ENCODE peak calls at places on chromosome 12, in six cellular contexts. I, V, B, O, W and A are unnamed samples.

GRCh38 chr12:110224379-110225304 is 56.4 kb upstream of the ATP2A2 start:
- DNase-seq in I (no peak), V (peak), B (peak), O (peak), W (no peak), A (no peak)

GRCh38 chr12:32549675-32550079 is 129.4 kb upstream of the DNM1L start:
- DNase-seq in W (no peak), O (no peak), V (no peak), B (peak), I (no peak), A (peak)

GRCh38 chr12:121974026-121974985 is 47.4 kb upstream of the BCL7A start:
- DNase-seq in V (no peak), O (no peak), I (no peak), W (peak), B (peak), A (no peak)

GRCh38 chr12:7241404-7242005 is 52.0 kb downstream of the PEX5 start:
- DNase-seq in B (peak), W (no peak), V (peak), I (no peak), O (peak), A (no peak)

GRCh38 chr12:101616027-101616494 is 21.3 kb downstream of the MYBPC1 start:
- DNase-seq in I (no peak), W (no peak), V (no peak), B (no peak), O (peak), A (no peak)

GRCh38 chr12:68159681-68160304 is at the start of gene IFNG:
- DNase-seq in O (no peak), W (no peak), B (no peak), I (no peak), V (no peak), A (no peak)

GRCh38 chr12:25558566-25558965 is 5.5 kb upstream of the LMNTD1 start:
- DNase-seq in V (no peak), B (peak), I (no peak), W (no peak), O (peak), A (no peak)

GRCh38 chr12:57243521-57244305 is 7.3 kb downstream of the STAC3 start:
- DNase-seq in I (peak), O (peak), B (no peak), V (no peak), W (peak), A (peak)

GRCh38 chr12:102031852-102032251 is 29.9 kb downstream of the WASHC3 start:
- DNase-seq in B (no peak), O (no peak), V (no peak), W (no peak), I (no peak), A (no peak)

GRCh38 chr12:18723752-18724151 is 14.1 kb downstream of the PLCZ1 start:
- DNase-seq in V (peak), B (peak), I (no peak), W (no peak), O (peak), A (no peak)

GRCh38 chr12:121814429-121815119 is 10.8 kb downstream of the SETD1B start:
- DNase-seq in B (no peak), W (no peak), I (no peak), V (no peak), O (no peak), A (no peak)

GRCh38 chr12:71780207-71780822 is 25.7 kb downstream of the RAB21 start:
- DNase-seq in V (no peak), I (peak), B (no peak), O (peak), W (peak), A (peak)

GRCh38 chr12:77974643-77975042 is 143.9 kb downstream of the NAV3 start:
- DNase-seq in B (no peak), W (no peak), I (no peak), O (no peak), V (no peak), A (no peak)

GRCh38 chr12:53223391-53224267 is 8.4 kb downstream of the RARG start:
- DNase-seq in B (peak), I (no peak), O (peak), V (no peak), W (no peak), A (no peak)

GRCh38 chr12:106679576-106679975 is 94.9 kb upstream of the RIC8B start:
- DNase-seq in O (no peak), W (no peak), V (no peak), B (no peak), I (no peak), A (no peak)

GRCh38 chr12:75868501-75868900 is 163.1 kb downstream of the PHLDA1 start:
- DNase-seq in O (no peak), I (no peak), V (no peak), W (no peak), B (peak), A (no peak)

GRCh38 chr12:26319511-26319910 is 124.1 kb downstream of the SSPN start:
- DNase-seq in W (no peak), I (no peak), V (no peak), O (peak), B (peak), A (no peak)

GRCh38 chr12:123671876-123672275 is 963 bp downstream of the TCTN2 start:
- DNase-seq in V (no peak), W (no peak), I (no peak), B (peak), O (no peak), A (no peak)

GRCh38 chr12:109462868-109463692 is 14.0 kb downstream of the KCTD10 start:
- DNase-seq in W (no peak), I (no peak), O (peak), V (peak), B (peak), A (no peak)

GRCh38 chr12:114625294-114625851 is 58.6 kb downstream of the TBX3 start:
- DNase-seq in V (peak), O (peak), W (no peak), I (peak), B (peak), A (peak)

GRCh38 chr12:107134558-107134957 is 41.2 kb upstream of the CRY1 start:
- DNase-seq in B (no peak), I (no peak), W (no peak), O (no peak), V (peak), A (no peak)

GRCh38 chr12:95118138-95118787 is 44.8 kb upstream of the NR2C1 start:
- DNase-seq in V (no peak), B (peak), O (peak), I (no peak), W (no peak), A (no peak)

GRCh38 chr12:47189753-47190152 is 110.0 kb upstream of the AMIGO2 start:
- DNase-seq in B (no peak), W (no peak), V (no peak), O (no peak), I (no peak), A (no peak)

GRCh38 chr12:121513464-121514183 is 67.2 kb downstream of the KDM2B start:
- DNase-seq in B (no peak), O (no peak), V (no peak), I (peak), W (peak), A (peak)

GRCh38 chr12:99809921-99810320 is 162.4 kb downstream of the GARIN6 start:
- DNase-seq in W (no peak), B (no peak), V (no peak), O (no peak), I (no peak), A (no peak)

GRCh38 chr12:99806304-99806703 is 158.8 kb downstream of the GARIN6 start:
- DNase-seq in O (no peak), V (no peak), I (no peak), W (no peak), B (no peak), A (no peak)

DNA sequence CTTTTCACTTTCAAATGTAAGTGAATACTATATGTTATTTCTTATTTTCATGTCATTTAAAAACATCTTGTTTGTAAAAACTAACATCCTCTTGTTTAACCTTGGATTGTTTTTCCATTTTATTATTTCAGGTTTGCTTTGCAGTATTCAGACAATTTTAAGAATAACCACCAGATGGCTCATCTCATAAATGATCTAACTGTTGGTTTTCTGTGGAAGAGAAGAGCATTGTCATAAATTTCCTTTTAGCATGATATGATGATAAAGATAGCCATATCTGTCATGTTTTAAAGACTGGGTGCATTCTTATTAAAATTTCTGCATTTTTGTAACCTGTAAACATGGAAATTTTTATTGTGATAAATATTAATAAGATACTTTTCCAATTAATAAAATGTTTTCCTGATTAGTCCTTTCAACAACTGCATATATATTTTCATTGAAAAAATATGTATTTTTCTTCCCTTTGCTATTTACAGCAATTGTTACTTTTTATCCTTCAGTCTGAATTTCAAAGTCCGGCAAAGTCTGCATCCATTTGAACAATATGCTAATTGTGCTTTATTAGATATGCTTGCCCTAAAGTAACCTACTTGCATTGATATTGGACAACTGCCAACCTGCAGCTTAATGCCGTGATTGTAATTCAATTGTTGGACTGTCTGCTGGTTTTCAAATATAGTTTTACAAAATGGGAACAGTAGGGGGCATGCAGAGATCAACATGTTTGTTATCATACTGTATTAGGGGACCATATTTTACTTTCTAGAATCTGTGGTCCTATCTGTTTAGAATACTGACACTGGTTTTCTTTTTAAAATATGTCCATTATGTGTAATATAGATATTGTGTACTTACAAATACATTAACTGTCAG is 163.4 kb downstream of the GARIN6 start:
- DNase-seq in W (no peak), V (no peak), I (no peak), O (peak), B (peak), A (no peak)
- TF ChIP-seq CTCF in W (peak), V (no peak), I (peak), O (peak), B (peak), A (peak)

DNA sequence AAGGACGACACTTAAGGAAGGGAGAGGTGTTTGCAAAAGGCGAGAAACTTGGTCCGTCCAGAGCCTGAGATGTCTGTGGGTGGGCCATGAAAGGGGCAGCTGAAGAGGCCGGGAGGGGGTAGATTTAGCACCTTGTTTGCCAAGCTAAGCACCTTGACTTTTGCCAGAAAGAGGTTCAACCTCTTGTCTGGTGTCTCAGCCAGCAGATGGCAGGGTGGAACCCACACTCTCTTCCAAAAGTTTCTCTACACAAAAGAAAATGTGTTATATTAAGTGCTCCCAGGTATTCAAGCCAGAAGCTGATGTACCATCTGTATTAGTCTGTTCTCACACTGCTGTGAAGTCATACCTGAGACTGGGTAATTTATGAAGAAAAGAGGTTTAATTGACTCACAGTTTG is 69.9 kb downstream of the SUDS3 start:
- DNase-seq in V (no peak), O (no peak), B (no peak), W (no peak), I (no peak), A (no peak)
- TF ChIP-seq CTCF in V (no peak), O (no peak), B (no peak), W (no peak), I (no peak), A (no peak)

DNA sequence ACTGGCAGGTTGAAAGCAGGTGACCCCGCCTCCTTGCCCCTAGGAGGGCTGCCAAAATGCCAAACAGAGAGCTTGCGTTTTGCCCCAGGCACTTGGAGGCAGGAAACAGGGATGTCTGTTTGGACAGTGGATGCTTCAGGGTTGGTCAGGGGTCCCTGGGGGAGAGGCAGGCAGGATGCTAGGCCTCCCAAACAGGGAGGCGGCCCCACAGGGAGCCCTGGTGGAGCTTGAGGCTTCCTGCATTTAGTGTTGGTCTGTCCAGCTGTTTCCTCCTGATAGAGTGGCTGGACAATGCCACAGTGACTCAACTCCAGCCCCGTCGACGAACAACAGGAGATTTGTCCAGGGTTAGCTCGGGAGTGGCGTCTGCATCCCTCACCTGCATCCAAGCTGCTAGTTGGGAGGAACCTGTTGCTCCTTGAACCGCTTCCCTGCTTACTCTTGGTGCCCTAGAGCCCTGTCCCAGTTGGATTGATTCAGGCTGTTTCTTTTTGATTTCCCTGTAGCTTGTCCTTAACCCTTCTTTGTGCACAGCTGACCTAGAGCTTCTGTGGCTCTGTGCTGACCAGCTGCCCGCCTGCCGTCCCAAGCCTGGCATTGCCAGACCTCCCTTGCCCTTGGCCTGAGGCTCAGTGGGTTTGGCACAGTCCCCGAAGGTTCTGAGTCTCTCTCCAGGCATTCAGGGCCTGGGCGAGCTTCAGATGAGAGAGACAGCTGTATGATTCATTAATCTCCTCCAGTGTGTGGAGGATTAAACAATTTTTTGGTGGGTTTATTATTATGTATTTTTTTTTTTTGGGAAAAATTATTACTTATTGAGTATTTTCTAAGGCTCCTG is 45.9 kb downstream of the TSPAN9 start:
- DNase-seq in O (peak), I (no peak), W (no peak), B (peak), V (no peak), A (no peak)
- TF ChIP-seq CTCF in O (no peak), I (no peak), W (no peak), B (no peak), V (no peak), A (no peak)

GRCh38 chr12:66087365-66087943 is 43.1 kb downstream of the LLPH start:
- DNase-seq in O (peak), B (peak), I (peak), V (peak), W (no peak), A (peak)
- TF ChIP-seq CTCF in O (peak), B (peak), I (peak), V (peak), W (peak), A (peak)

GRCh38 chr12:29026419-29026818 is 122.7 kb upstream of the FAR2 start:
- DNase-seq in W (no peak), V (peak), B (peak), I (no peak), O (peak), A (no peak)

GRCh38 chr12:29023436-29024076 is 125.5 kb upstream of the FAR2 start:
- DNase-seq in O (no peak), V (no peak), I (no peak), W (no peak), B (no peak), A (no peak)

GRCh38 chr12:29030006-29030405 is 119.1 kb upstream of the FAR2 start:
- DNase-seq in O (peak), W (no peak), V (no peak), B (no peak), I (no peak), A (no peak)

GRCh38 chr12:29025936-29026335 is 123.1 kb upstream of the FAR2 start:
- DNase-seq in O (no peak), B (no peak), V (no peak), W (no peak), I (no peak), A (no peak)

GRCh38 chr12:29024117-29024516 is 125.0 kb upstream of the FAR2 start:
- DNase-seq in B (no peak), O (no peak), I (no peak), V (no peak), W (no peak), A (no peak)
- TF ChIP-seq CTCF in B (peak), O (peak), I (no peak), V (peak), W (peak), A (peak)

DNA sequence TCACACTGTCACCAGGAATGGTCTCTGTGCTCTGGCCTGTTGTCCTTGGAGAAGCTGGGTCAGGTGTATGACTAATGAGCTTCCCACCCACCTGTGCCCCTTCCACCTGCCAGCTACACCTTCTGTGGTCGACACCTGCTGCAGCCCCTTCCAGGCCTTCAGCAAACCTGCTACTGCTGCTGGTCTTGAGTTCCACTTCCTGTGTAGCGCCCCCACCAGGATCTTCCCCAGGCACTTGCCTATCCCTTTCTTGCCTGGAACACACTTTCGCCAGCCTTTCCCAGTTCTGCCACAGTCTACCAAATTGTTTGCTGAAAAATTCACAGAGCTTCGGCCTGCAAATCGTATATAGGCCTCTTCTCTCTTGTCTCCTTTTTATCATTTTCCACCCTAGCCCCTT is 75.3 kb downstream of the CRACR2A start:
- DNase-seq in O (no peak), B (no peak), W (no peak), I (no peak), V (no peak), A (no peak)
- TF ChIP-seq CTCF in O (no peak), B (no peak), W (no peak), I (no peak), V (peak), A (no peak)

DNA sequence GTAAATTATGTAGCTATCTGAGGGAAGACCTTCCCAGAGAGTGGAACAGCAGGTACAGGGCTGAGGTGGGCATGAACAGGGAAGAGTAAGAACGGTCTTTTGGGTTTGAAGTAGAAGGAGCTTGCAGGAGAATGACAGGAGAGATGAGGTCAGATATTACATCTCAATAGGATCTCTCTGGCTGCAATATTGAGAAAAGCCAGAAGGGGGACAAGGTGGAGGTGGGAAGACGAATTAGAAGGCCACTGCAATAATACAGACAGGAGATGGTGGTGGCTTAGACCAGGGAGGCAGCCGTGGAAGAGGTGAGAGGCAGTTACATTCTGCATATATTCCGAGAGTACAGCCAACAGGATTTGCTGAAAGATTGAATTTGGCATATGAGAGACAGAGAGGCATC is 310.2 kb downstream of the APAF1 start:
- DNase-seq in W (no peak), B (no peak), O (peak), I (peak), V (no peak), A (no peak)
- TF ChIP-seq CTCF in W (peak), B (peak), O (peak), I (peak), V (peak), A (peak)